ENCODE peak calls at places on chromosomes 4 and X, in six cellular contexts. L is psoas muscle, I is PC-3, F is K562, E is lower leg skin, T is tibial nerve. G is an unnamed sample.
A peak's percentile ranks its signal among the peaks of the same experiment; 100 is the strongest.

GRCh38 chrX:30561191-30561590 is 16.4 kb downstream of the TASL start:
- DNase-seq in L (no peak), I (no peak), T (no peak), E (no peak), F (no peak), G (no peak)

GRCh38 chr4:187000281-187000680 is 276.6 kb upstream of the FAT1 start:
- DNase-seq in I (no peak), F (no peak), E (no peak), T (no peak), L (no peak), G (no peak)

GRCh38 chrX:153708415-153708814 is 15.8 kb downstream of the BCAP31 start:
- DNase-seq in L (peak; percentile 89), E (no peak), T (peak; percentile 41), I (peak; percentile 90), F (peak; percentile 50), G (peak; percentile 66)

GRCh38 chr4:163542275-163542674 is 47.8 kb downstream of the TMA16 start:
- DNase-seq in F (no peak), E (no peak), I (peak; percentile 81), T (no peak), L (no peak), G (no peak)

GRCh38 chrX:129597905-129598304 is 56.9 kb downstream of the APLN start:
- DNase-seq in I (no peak), T (no peak), E (no peak), L (no peak), F (no peak), G (no peak)

GRCh38 chr4:680931-681645 is 6.7 kb downstream of the MYL5 start:
- DNase-seq in F (peak; percentile 81), L (peak; percentile 79), E (peak; percentile 96), I (peak; percentile 52), T (no peak), G (no peak)

GRCh38 chr4:184441461-184442392 is 32.6 kb downstream of the IRF2 start:
- DNase-seq in L (no peak), T (no peak), E (no peak), F (no peak), I (no peak), G (no peak)

GRCh38 chr4:40550900-40551546 is 78.6 kb downstream of the RBM47 start:
- DNase-seq in E (no peak), L (no peak), I (peak; percentile 53), T (no peak), F (no peak), G (no peak)

GRCh38 chr4:53781614-53782467 is 190.6 kb upstream of the LNX1 start:
- DNase-seq in F (no peak), T (no peak), I (peak; percentile 98), L (no peak), E (no peak), G (no peak)

GRCh38 chrX:57918750-57919436 is 8.6 kb upstream of the ZXDA start:
- DNase-seq in F (no peak), I (peak; percentile 71), L (no peak), T (peak; percentile 24), E (no peak), G (no peak)

GRCh38 chr4:86972997-86973396 is 38.2 kb downstream of the AFF1 start:
- DNase-seq in I (peak; percentile 62), E (peak; percentile 86), F (no peak), L (peak; percentile 54), T (no peak), G (no peak)

GRCh38 chrX:13074297-13075262 is 30.2 kb upstream of the FAM9C start:
- DNase-seq in E (no peak), L (no peak), F (no peak), T (no peak), I (no peak), G (no peak)

GRCh38 chr4:128220286-128221235 is 67.1 kb downstream of the PGRMC2 start:
- DNase-seq in T (no peak), I (peak; percentile 63), F (peak; percentile 21), E (no peak), L (no peak), G (peak; percentile 50)

GRCh38 chr4:153345011-153345981 is 808 bp downstream of the MND1 start:
- DNase-seq in E (no peak), T (peak; percentile 13), L (peak; percentile 49), I (peak; percentile 50), F (peak; percentile 64), G (no peak)

GRCh38 chr4:5198586-5198985 is 147.3 kb downstream of the STK32B start:
- DNase-seq in T (no peak), L (no peak), I (no peak), E (no peak), F (no peak), G (no peak)

GRCh38 chrX:114363346-114363745 is 220.5 kb upstream of the HTR2C start:
- DNase-seq in T (no peak), F (no peak), E (no peak), L (no peak), I (no peak), G (no peak)

GRCh38 chr4:32985256-32985655 is 2265.1 kb downstream of the PCDH7 start:
- DNase-seq in F (no peak), E (no peak), T (no peak), I (peak; percentile 56), L (no peak), G (peak; percentile 11)

GRCh38 chr4:101103381-101104142 is 243.8 kb downstream of the PPP3CA start:
- DNase-seq in T (no peak), L (no peak), E (no peak), F (no peak), I (no peak), G (no peak)

GRCh38 chrX:104913348-104913747 is 307.1 kb downstream of the TEX13A start:
- DNase-seq in F (peak; percentile 6), T (no peak), I (peak; percentile 49), L (no peak), E (no peak), G (no peak)

GRCh38 chr4:113971706-113972360 is 7.6 kb downstream of the ARSJ start:
- DNase-seq in T (no peak), E (no peak), F (no peak), L (no peak), I (peak; percentile 69), G (no peak)

GRCh38 chr4:101288365-101289145 is 58.8 kb downstream of the PPP3CA start:
- DNase-seq in L (no peak), I (no peak), T (no peak), E (no peak), F (no peak), G (no peak)

GRCh38 chr4:4582653-4583052 is 40.8 kb upstream of the STX18 start:
- DNase-seq in L (no peak), E (peak; percentile 28), I (no peak), F (no peak), T (no peak), G (no peak)

GRCh38 chr4:52102587-52102986 is 51.5 kb downstream of the SPATA18 start:
- DNase-seq in L (no peak), F (no peak), I (peak; percentile 99), E (no peak), T (no peak), G (no peak)

GRCh38 chrX:17670874-17671273 is 66.4 kb upstream of the SCML1 start:
- DNase-seq in L (no peak), T (no peak), F (no peak), I (no peak), E (no peak), G (no peak)

GRCh38 chrX:17669458-17669857 is 67.8 kb upstream of the SCML1 start:
- DNase-seq in E (no peak), I (no peak), L (no peak), F (no peak), T (no peak), G (no peak)

GRCh38 chrX:17668929-17669328 is 68.4 kb upstream of the SCML1 start:
- DNase-seq in L (no peak), T (no peak), I (no peak), E (no peak), F (no peak), G (no peak)

GRCh38 chrX:17674611-17675010 is 62.7 kb upstream of the SCML1 start:
- DNase-seq in L (no peak), T (no peak), I (no peak), F (no peak), E (no peak), G (no peak)

GRCh38 chrX:17669891-17670290 is 67.4 kb upstream of the SCML1 start:
- DNase-seq in I (no peak), F (no peak), L (no peak), E (no peak), T (no peak), G (no peak)
- H3K4me3 ChIP-seq in I (no peak overlapping the region), F (no peak overlapping the region), L (no peak overlapping the region), E (no peak overlapping the region), T (no peak overlapping the region), G (no peak overlapping the region)

GRCh38 chr4:166432125-166432524 is 559.1 kb downstream of the TLL1 start:
- DNase-seq in I (peak; percentile 48), T (no peak), E (no peak), F (no peak), L (no peak), G (no peak)
- H3K4me3 ChIP-seq in I (peak overlapping the region; percentile 19), T (no peak overlapping the region), E (no peak overlapping the region), F (no peak overlapping the region), L (no peak overlapping the region), G (no peak overlapping the region)

GRCh38 chrX:11793734-11794133 is 35.7 kb downstream of the MSL3 start:
- DNase-seq in L (no peak), F (no peak), T (no peak), I (no peak), E (no peak), G (no peak)
- H3K4me3 ChIP-seq in L (no peak overlapping the region), F (no peak overlapping the region), T (no peak overlapping the region), I (no peak overlapping the region), E (no peak overlapping the region), G (no peak overlapping the region)

DNA sequence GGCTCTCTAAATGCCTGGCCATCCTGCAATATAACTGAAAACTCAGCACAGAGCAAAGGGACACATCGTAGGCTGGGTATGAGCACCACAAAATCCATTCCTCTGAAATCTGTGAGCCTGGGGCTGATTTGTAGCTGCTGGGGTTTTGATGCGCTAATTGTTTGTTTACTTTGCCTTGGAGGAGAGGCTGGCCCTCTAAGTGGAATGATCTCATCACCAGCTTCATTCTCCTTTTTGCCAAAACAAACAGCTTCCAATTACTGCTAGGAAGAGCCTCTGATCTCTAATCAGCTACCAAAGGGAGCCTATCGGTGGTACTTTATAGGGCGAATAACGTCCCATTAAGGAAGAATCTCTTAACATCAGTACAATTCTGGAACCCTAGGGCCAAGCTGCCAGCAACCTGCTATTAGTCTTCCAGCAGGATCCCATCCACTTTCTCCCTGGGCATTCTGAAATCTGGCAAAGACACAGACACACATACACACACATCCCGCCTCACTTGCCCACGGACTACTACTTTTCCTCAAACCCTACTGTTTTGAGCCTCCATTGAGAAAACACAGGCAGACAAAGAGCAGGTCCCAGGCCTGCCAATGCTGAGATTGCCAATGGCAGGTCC is 5.8 kb downstream of the ANOS1 start:
- DNase-seq in E (no peak), L (no peak), T (no peak), F (no peak), I (peak; percentile 61), G (no peak)
- H3K4me3 ChIP-seq in E (no peak overlapping the region), L (no peak overlapping the region), T (no peak overlapping the region), F (no peak overlapping the region), I (no peak overlapping the region), G (no peak overlapping the region)

G was measured in retinal pigment epithelial cell.